ENCODE peak calls at places on chromosomes 12 and 14, in five cellular contexts. X is mesothelial cell of epicardium, S is iris pigment epithelial cell, C is PC-9, P is left lung. O is an unnamed sample.

GRCh38 chr12:90510948-90511347 is 444.0 kb downstream of the CCER1 start:
- DNase-seq in X (no peak), S (peak), C (no peak), P (no peak), O (no peak)

GRCh38 chr12:90331262-90331661 is 622.6 kb upstream of the ATP2B1 start:
- DNase-seq in X (no peak), S (no peak), C (no peak), P (no peak), O (no peak)

GRCh38 chr12:101992091-101992490 is 69.7 kb downstream of the WASHC3 start:
- DNase-seq in X (no peak), S (peak), C (no peak), P (no peak), O (no peak)

GRCh38 chr14:76926521-76927251 is 100.5 kb downstream of the LRRC74A start:
- DNase-seq in X (no peak), S (no peak), C (no peak), P (no peak), O (peak)

GRCh38 chr14:73887116-73887490 is 444 bp downstream of the ZNF410 start:
- DNase-seq in X (no peak), S (no peak), C (no peak), P (no peak), O (no peak)

GRCh38 chr14:89618309-89618708 is 201.3 kb upstream of the FOXN3 start:
- DNase-seq in X (no peak), S (peak), C (no peak), P (no peak), O (no peak)

GRCh38 chr12:50283230-50283923 is at the start of gene LIMA1:
- DNase-seq in X (peak), S (peak), C (peak), P (peak), O (peak)

GRCh38 chr12:103947871-103948555 is 17.7 kb upstream of the TDG start:
- DNase-seq in X (no peak), S (peak), C (peak), P (no peak), O (no peak)

GRCh38 chr14:89382487-89383170 is 34.4 kb downstream of the FOXN3 start:
- DNase-seq in X (no peak), S (no peak), C (no peak), P (no peak), O (no peak)

GRCh38 chr14:91875515-91876286 is 8.4 kb upstream of the TC2N start:
- DNase-seq in X (no peak), S (no peak), C (no peak), P (no peak), O (no peak)

GRCh38 chr12:50765325-50765911 is 1.5 kb downstream of the ATF1 start:
- DNase-seq in X (no peak), S (peak), C (peak), P (no peak), O (no peak)

GRCh38 chr14:99899578-99900178 is 106.5 kb downstream of the EML1 start:
- DNase-seq in X (no peak), S (peak), C (no peak), P (no peak), O (no peak)

GRCh38 chr14:77204457-77204796 is 22.8 kb downstream of the TMEM63C start:
- DNase-seq in X (no peak), S (no peak), C (no peak), P (no peak), O (no peak)

GRCh38 chr12:130286041-130286440 is 51.6 kb upstream of the PIWIL1 start:
- DNase-seq in X (no peak), S (no peak), C (no peak), P (no peak), O (no peak)

GRCh38 chr14:91154851-91155625 is 41.2 kb downstream of the DGLUCY start:
- DNase-seq in X (no peak), S (peak), C (no peak), P (no peak), O (no peak)

GRCh38 chr12:121796855-121797751 is 3.6 kb upstream of the RHOF start:
- DNase-seq in X (no peak), S (peak), C (peak), P (peak), O (peak)

GRCh38 chr12:132163911-132164288 is 19.6 kb downstream of the NOC4L start:
- DNase-seq in X (no peak), S (no peak), C (no peak), P (peak), O (no peak)

GRCh38 chr14:95320076-95320895 is 578 bp upstream of the CLMN start:
- DNase-seq in X (peak), S (no peak), C (no peak), P (no peak), O (no peak)

GRCh38 chr12:57454566-57455373 is at the start of gene INHBE:
- DNase-seq in X (no peak), S (peak), C (no peak), P (no peak), O (no peak)

GRCh38 chr14:92650581-92651105 is 97.8 kb downstream of the LGMN start:
- DNase-seq in X (no peak), S (no peak), C (no peak), P (no peak), O (no peak)

GRCh38 chr14:46384611-46385010 is 267.0 kb downstream of the RPL10L start:
- DNase-seq in X (no peak), S (no peak), C (no peak), P (peak), O (no peak)

GRCh38 chr14:37901978-37902377 is 305.7 kb upstream of the SSTR1 start:
- DNase-seq in X (no peak), S (peak), C (no peak), P (no peak), O (no peak)

GRCh38 chr12:5003025-5003666 is 40.5 kb upstream of the KCNA5 start:
- DNase-seq in X (peak), S (peak), C (no peak), P (no peak), O (peak)

GRCh38 chr14:31568671-31569070 is 7.5 kb downstream of the NUBPL start:
- DNase-seq in X (no peak), S (peak), C (no peak), P (no peak), O (no peak)

GRCh38 chr14:83255015-83255726 is 1721.5 kb upstream of the SEL1L start:
- DNase-seq in X (no peak), S (peak), C (no peak), P (no peak), O (no peak)

GRCh38 chr12:77494306-77494705 is 336.4 kb upstream of the NAV3 start:
- DNase-seq in X (no peak), S (no peak), C (no peak), P (no peak), O (no peak)

GRCh38 chr12:7609480-7609879 is 56.2 kb downstream of the APOBEC1 start:
- DNase-seq in X (no peak), S (peak), C (no peak), P (no peak), O (no peak)

O was measured in hypothalamus.